ENCODE peak calls at places on chromosomes 7 and 10, in ten cellular contexts. One of them, this sample, is unnamed.

GRCh38 chr10:18359839-18360238 is 219.6 kb downstream of the CACNB2 start:
- DNase-seq in neural crest cell: no peak
- DNase-seq in adrenal gland: no peak
- DNase-seq in GM10248: no peak
- DNase-seq in heart left ventricle: no peak
- DNase-seq in CD14-positive monocyte: no peak
- DNase-seq in CD4-positive, alpha-beta T cell: no peak
- DNase-seq in foreskin fibroblast: no peak
- DNase-seq in right atrium auricular region: no peak
- DNase-seq in HFF-Myc: no peak
- DNase-seq in this sample: no peak

GRCh38 chr7:26853788-26854393 is 10.5 kb downstream of the SKAP2 start:
- DNase-seq in neural crest cell: no peak
- DNase-seq in adrenal gland: no peak
- DNase-seq in GM10248: no peak
- DNase-seq in heart left ventricle: no peak
- DNase-seq in CD14-positive monocyte: no peak
- DNase-seq in CD4-positive, alpha-beta T cell: no peak
- DNase-seq in foreskin fibroblast: peak
- DNase-seq in right atrium auricular region: no peak
- DNase-seq in HFF-Myc: no peak
- DNase-seq in this sample: no peak

GRCh38 chr7:45203947-45204445 is 46.4 kb downstream of the RAMP3 start:
- DNase-seq in neural crest cell: no peak
- DNase-seq in adrenal gland: no peak
- DNase-seq in GM10248: peak
- DNase-seq in heart left ventricle: no peak
- DNase-seq in CD14-positive monocyte: no peak
- DNase-seq in CD4-positive, alpha-beta T cell: no peak
- DNase-seq in foreskin fibroblast: peak
- DNase-seq in right atrium auricular region: no peak
- DNase-seq in HFF-Myc: no peak
- DNase-seq in this sample: no peak

GRCh38 chr10:34526758-34527730 is 288.1 kb downstream of the PARD3 start:
- DNase-seq in neural crest cell: no peak
- DNase-seq in adrenal gland: no peak
- DNase-seq in GM10248: no peak
- DNase-seq in heart left ventricle: no peak
- DNase-seq in CD14-positive monocyte: no peak
- DNase-seq in CD4-positive, alpha-beta T cell: no peak
- DNase-seq in foreskin fibroblast: peak
- DNase-seq in right atrium auricular region: no peak
- DNase-seq in HFF-Myc: peak
- DNase-seq in this sample: no peak

GRCh38 chr7:1533255-1533568 is 2.7 kb downstream of the MAFK start:
- DNase-seq in neural crest cell: no peak
- DNase-seq in adrenal gland: no peak
- DNase-seq in GM10248: no peak
- DNase-seq in heart left ventricle: no peak
- DNase-seq in CD14-positive monocyte: no peak
- DNase-seq in CD4-positive, alpha-beta T cell: no peak
- DNase-seq in foreskin fibroblast: peak
- DNase-seq in right atrium auricular region: no peak
- DNase-seq in HFF-Myc: no peak
- DNase-seq in this sample: no peak

GRCh38 chr7:69540275-69540674 is 58.0 kb upstream of the AUTS2 start:
- DNase-seq in neural crest cell: no peak
- DNase-seq in adrenal gland: no peak
- DNase-seq in GM10248: no peak
- DNase-seq in heart left ventricle: no peak
- DNase-seq in CD14-positive monocyte: no peak
- DNase-seq in CD4-positive, alpha-beta T cell: no peak
- DNase-seq in foreskin fibroblast: no peak
- DNase-seq in right atrium auricular region: no peak
- DNase-seq in HFF-Myc: no peak
- DNase-seq in this sample: no peak

GRCh38 chr7:73827568-73828106 is 3.2 kb upstream of the CLDN4 start:
- DNase-seq in neural crest cell: no peak
- DNase-seq in adrenal gland: peak
- DNase-seq in GM10248: no peak
- DNase-seq in heart left ventricle: peak
- DNase-seq in CD14-positive monocyte: no peak
- DNase-seq in CD4-positive, alpha-beta T cell: no peak
- DNase-seq in foreskin fibroblast: no peak
- DNase-seq in right atrium auricular region: no peak
- DNase-seq in HFF-Myc: no peak
- DNase-seq in this sample: no peak

GRCh38 chr10:1096287-1096889 is 40.2 kb downstream of the WDR37 start:
- DNase-seq in neural crest cell: no peak
- DNase-seq in adrenal gland: no peak
- DNase-seq in GM10248: no peak
- DNase-seq in heart left ventricle: no peak
- DNase-seq in CD14-positive monocyte: no peak
- DNase-seq in CD4-positive, alpha-beta T cell: no peak
- DNase-seq in foreskin fibroblast: no peak
- DNase-seq in right atrium auricular region: no peak
- DNase-seq in HFF-Myc: no peak
- DNase-seq in this sample: no peak

GRCh38 chr10:33655165-33655815 is 320.8 kb upstream of the NRP1 start:
- DNase-seq in neural crest cell: no peak
- DNase-seq in adrenal gland: no peak
- DNase-seq in GM10248: no peak
- DNase-seq in heart left ventricle: no peak
- DNase-seq in CD14-positive monocyte: no peak
- DNase-seq in CD4-positive, alpha-beta T cell: no peak
- DNase-seq in foreskin fibroblast: no peak
- DNase-seq in right atrium auricular region: no peak
- DNase-seq in HFF-Myc: no peak
- DNase-seq in this sample: no peak

GRCh38 chr10:30861217-30861616 is 170.4 kb downstream of the ZNF438 start:
- DNase-seq in neural crest cell: no peak
- DNase-seq in adrenal gland: no peak
- DNase-seq in GM10248: no peak
- DNase-seq in heart left ventricle: no peak
- DNase-seq in CD14-positive monocyte: no peak
- DNase-seq in CD4-positive, alpha-beta T cell: no peak
- DNase-seq in foreskin fibroblast: no peak
- DNase-seq in right atrium auricular region: no peak
- DNase-seq in HFF-Myc: no peak
- DNase-seq in this sample: no peak

GRCh38 chr7:4091767-4092166 is 590.3 kb upstream of the FOXK1 start:
- DNase-seq in neural crest cell: no peak
- DNase-seq in adrenal gland: no peak
- DNase-seq in GM10248: no peak
- DNase-seq in heart left ventricle: no peak
- DNase-seq in CD14-positive monocyte: no peak
- DNase-seq in CD4-positive, alpha-beta T cell: no peak
- DNase-seq in foreskin fibroblast: no peak
- DNase-seq in right atrium auricular region: no peak
- DNase-seq in HFF-Myc: no peak
- DNase-seq in this sample: no peak

GRCh38 chr10:110843031-110843430 is 28.7 kb upstream of the PDCD4 start:
- DNase-seq in neural crest cell: no peak
- DNase-seq in adrenal gland: no peak
- DNase-seq in GM10248: peak
- DNase-seq in heart left ventricle: no peak
- DNase-seq in CD14-positive monocyte: peak
- DNase-seq in CD4-positive, alpha-beta T cell: peak
- DNase-seq in foreskin fibroblast: no peak
- DNase-seq in right atrium auricular region: no peak
- DNase-seq in HFF-Myc: no peak
- DNase-seq in this sample: no peak

GRCh38 chr7:44881610-44882009 is 3.7 kb downstream of the PURB start:
- DNase-seq in neural crest cell: no peak
- DNase-seq in adrenal gland: no peak
- DNase-seq in GM10248: no peak
- DNase-seq in heart left ventricle: no peak
- DNase-seq in CD14-positive monocyte: no peak
- DNase-seq in CD4-positive, alpha-beta T cell: no peak
- DNase-seq in foreskin fibroblast: peak
- DNase-seq in right atrium auricular region: no peak
- DNase-seq in HFF-Myc: peak
- DNase-seq in this sample: no peak

GRCh38 chr10:945778-946177 is 14.3 kb upstream of the LARP4B start:
- DNase-seq in neural crest cell: no peak
- DNase-seq in adrenal gland: no peak
- DNase-seq in GM10248: no peak
- DNase-seq in heart left ventricle: no peak
- DNase-seq in CD14-positive monocyte: no peak
- DNase-seq in CD4-positive, alpha-beta T cell: no peak
- DNase-seq in foreskin fibroblast: no peak
- DNase-seq in right atrium auricular region: no peak
- DNase-seq in HFF-Myc: no peak
- DNase-seq in this sample: no peak

GRCh38 chr10:100370976-100371706 is 24.1 kb downstream of the SCD start:
- DNase-seq in neural crest cell: peak
- DNase-seq in adrenal gland: peak
- DNase-seq in GM10248: peak
- DNase-seq in heart left ventricle: peak
- DNase-seq in CD14-positive monocyte: peak
- DNase-seq in CD4-positive, alpha-beta T cell: peak
- DNase-seq in foreskin fibroblast: peak
- DNase-seq in right atrium auricular region: peak
- DNase-seq in HFF-Myc: no peak
- DNase-seq in this sample: no peak

GRCh38 chr10:82811621-82812020 is 936.6 kb downstream of the NRG3 start:
- DNase-seq in neural crest cell: peak
- DNase-seq in adrenal gland: no peak
- DNase-seq in GM10248: peak
- DNase-seq in heart left ventricle: no peak
- DNase-seq in CD14-positive monocyte: no peak
- DNase-seq in CD4-positive, alpha-beta T cell: no peak
- DNase-seq in foreskin fibroblast: peak
- DNase-seq in right atrium auricular region: no peak
- DNase-seq in HFF-Myc: no peak
- DNase-seq in this sample: no peak
- TF ChIP-seq CTCF in neural crest cell: peak
- TF ChIP-seq CTCF in adrenal gland: peak
- TF ChIP-seq CTCF in GM10248: peak
- TF ChIP-seq CTCF in heart left ventricle: no peak
- TF ChIP-seq CTCF in CD14-positive monocyte: no peak
- TF ChIP-seq CTCF in CD4-positive, alpha-beta T cell: no peak
- TF ChIP-seq CTCF in foreskin fibroblast: peak
- TF ChIP-seq CTCF in right atrium auricular region: peak
- TF ChIP-seq CTCF in HFF-Myc: peak
- TF ChIP-seq CTCF in this sample: peak

DNA sequence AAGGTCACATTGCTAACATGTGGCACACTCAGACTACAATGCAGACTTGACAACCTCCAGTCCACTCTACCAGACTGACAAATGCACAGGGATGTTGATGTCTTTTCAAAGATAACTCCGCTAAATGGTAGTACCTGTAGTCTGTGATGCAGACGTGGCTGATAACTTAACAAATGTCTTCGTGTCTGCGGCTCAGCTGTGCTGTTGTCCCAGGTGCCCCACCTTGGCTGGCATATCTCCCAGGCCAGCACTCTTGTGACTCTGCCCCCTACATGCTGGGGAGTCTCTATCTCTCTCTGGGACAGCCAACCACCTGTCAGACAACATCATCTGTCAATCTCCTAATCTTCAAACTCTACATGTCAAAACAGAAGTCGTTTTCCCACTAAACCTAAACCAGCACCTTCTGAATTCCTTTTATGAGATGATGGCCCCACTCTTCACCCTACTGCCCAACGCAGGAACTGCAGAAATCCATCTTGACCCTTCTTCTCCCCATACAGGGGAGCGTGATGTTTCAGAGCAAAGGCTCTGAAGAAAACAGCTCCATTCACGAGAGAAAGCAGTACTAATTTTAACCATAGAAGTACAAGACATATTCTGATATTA is 156.4 kb downstream of the USP6NL start:
- DNase-seq in neural crest cell: no peak
- DNase-seq in adrenal gland: no peak
- DNase-seq in GM10248: no peak
- DNase-seq in heart left ventricle: no peak
- DNase-seq in CD14-positive monocyte: no peak
- DNase-seq in CD4-positive, alpha-beta T cell: no peak
- DNase-seq in foreskin fibroblast: no peak
- DNase-seq in right atrium auricular region: no peak
- DNase-seq in HFF-Myc: no peak
- DNase-seq in this sample: no peak
- TF ChIP-seq CTCF in neural crest cell: peak
- TF ChIP-seq CTCF in adrenal gland: no peak
- TF ChIP-seq CTCF in GM10248: no peak
- TF ChIP-seq CTCF in heart left ventricle: no peak
- TF ChIP-seq CTCF in CD14-positive monocyte: no peak
- TF ChIP-seq CTCF in CD4-positive, alpha-beta T cell: no peak
- TF ChIP-seq CTCF in foreskin fibroblast: no peak
- TF ChIP-seq CTCF in right atrium auricular region: peak
- TF ChIP-seq CTCF in HFF-Myc: peak
- TF ChIP-seq CTCF in this sample: peak

DNA sequence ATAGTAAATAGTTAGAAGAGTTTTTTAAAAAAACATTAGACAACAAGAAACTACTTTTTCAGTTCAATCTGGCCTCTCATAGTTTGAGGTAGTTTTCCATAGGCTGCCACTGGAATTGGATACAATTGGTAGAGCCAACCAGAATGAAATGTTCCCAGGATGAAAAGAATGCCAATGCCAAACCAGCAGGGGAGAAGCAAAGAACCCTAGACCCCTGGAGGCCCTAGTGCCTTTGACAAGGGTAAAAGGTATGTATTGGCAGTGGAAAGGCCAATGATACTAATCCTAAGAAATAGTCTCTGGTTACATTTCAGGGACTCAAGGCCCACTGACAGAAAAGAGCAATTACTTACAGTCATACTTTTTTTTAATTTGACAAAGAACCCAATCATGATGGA is 77.4 kb upstream of the SEM1 start:
- DNase-seq in neural crest cell: no peak
- DNase-seq in adrenal gland: no peak
- DNase-seq in GM10248: no peak
- DNase-seq in heart left ventricle: no peak
- DNase-seq in CD14-positive monocyte: no peak
- DNase-seq in CD4-positive, alpha-beta T cell: no peak
- DNase-seq in foreskin fibroblast: no peak
- DNase-seq in right atrium auricular region: no peak
- DNase-seq in HFF-Myc: no peak
- DNase-seq in this sample: no peak
- TF ChIP-seq CTCF in neural crest cell: no peak
- TF ChIP-seq CTCF in adrenal gland: no peak
- TF ChIP-seq CTCF in GM10248: no peak
- TF ChIP-seq CTCF in heart left ventricle: no peak
- TF ChIP-seq CTCF in CD14-positive monocyte: no peak
- TF ChIP-seq CTCF in CD4-positive, alpha-beta T cell: no peak
- TF ChIP-seq CTCF in foreskin fibroblast: no peak
- TF ChIP-seq CTCF in right atrium auricular region: no peak
- TF ChIP-seq CTCF in HFF-Myc: no peak
- TF ChIP-seq CTCF in this sample: no peak

DNA sequence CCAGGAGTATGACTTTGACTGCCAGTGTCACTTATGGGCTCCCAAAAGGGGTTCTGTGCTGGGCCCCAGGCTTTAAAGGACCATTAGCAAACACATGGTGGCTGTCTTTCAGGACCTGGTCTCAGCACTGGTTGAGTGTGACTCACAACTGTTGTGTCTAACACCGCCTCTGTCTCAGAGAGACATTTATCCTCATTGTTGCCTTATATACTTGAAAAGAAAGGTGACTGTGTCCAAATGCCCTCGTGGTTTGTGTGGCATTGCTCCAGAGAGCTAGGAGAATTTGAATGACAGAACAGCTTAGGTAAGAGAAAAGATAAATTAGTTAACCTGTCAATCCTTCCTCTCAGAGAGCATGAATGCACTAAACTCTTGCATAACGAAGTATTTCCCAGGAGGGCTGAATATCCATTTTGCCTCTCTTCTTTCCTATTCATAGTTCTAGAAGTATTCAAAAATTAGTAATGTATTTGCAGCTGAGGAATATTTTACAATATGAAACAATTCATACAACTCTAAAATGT is 14.5 kb upstream of the FAM13C start:
- DNase-seq in neural crest cell: no peak
- DNase-seq in adrenal gland: no peak
- DNase-seq in GM10248: no peak
- DNase-seq in heart left ventricle: no peak
- DNase-seq in CD14-positive monocyte: no peak
- DNase-seq in CD4-positive, alpha-beta T cell: no peak
- DNase-seq in foreskin fibroblast: no peak
- DNase-seq in right atrium auricular region: no peak
- DNase-seq in HFF-Myc: no peak
- DNase-seq in this sample: no peak
- TF ChIP-seq CTCF in neural crest cell: no peak
- TF ChIP-seq CTCF in adrenal gland: no peak
- TF ChIP-seq CTCF in GM10248: no peak
- TF ChIP-seq CTCF in heart left ventricle: no peak
- TF ChIP-seq CTCF in CD14-positive monocyte: no peak
- TF ChIP-seq CTCF in CD4-positive, alpha-beta T cell: no peak
- TF ChIP-seq CTCF in foreskin fibroblast: no peak
- TF ChIP-seq CTCF in right atrium auricular region: no peak
- TF ChIP-seq CTCF in HFF-Myc: no peak
- TF ChIP-seq CTCF in this sample: no peak